ENCODE peak calls at places on chromosome 14, in four cellular contexts. C is HL-60, W is kidney, Z is fibroblast of lung. J is an unnamed sample.

GRCh38 chr14:103898204-103898603 is 30.1 kb upstream of the TDRD9 start:
- DNase-seq in C (no peak), W (no peak), Z (no peak), J (no peak)

GRCh38 chr14:87260460-87260859 is 732.5 kb downstream of the GALC start:
- DNase-seq in C (no peak), W (no peak), Z (no peak), J (no peak)

GRCh38 chr14:56390859-56391258 is 188.7 kb upstream of the TMEM260 start:
- DNase-seq in C (no peak), W (no peak), Z (no peak), J (no peak)

GRCh38 chr14:69092840-69093422 is 60.0 kb downstream of the DCAF5 start:
- DNase-seq in C (no peak), W (no peak), Z (no peak), J (no peak)

GRCh38 chr14:76181546-76181945 is 29.8 kb downstream of the GPATCH2L start:
- DNase-seq in C (no peak), W (no peak), Z (no peak), J (no peak)

GRCh38 chr14:42994001-42994736 is 1387.5 kb downstream of the LRFN5 start:
- DNase-seq in C (no peak), W (no peak), Z (peak), J (no peak)

GRCh38 chr14:58607131-58607531 is 30.6 kb upstream of the DACT1 start:
- DNase-seq in C (no peak), W (no peak), Z (no peak), J (no peak)

GRCh38 chr14:35197015-35197414 is 74.7 kb downstream of the PRORP start:
- DNase-seq in C (no peak), W (no peak), Z (peak), J (no peak)

GRCh38 chr14:34911209-34912150 is 36.3 kb upstream of the BAZ1A start:
- DNase-seq in C (no peak), W (no peak), Z (peak), J (no peak)

GRCh38 chr14:32560213-32560857 is 231.2 kb downstream of the AKAP6 start:
- DNase-seq in C (peak), W (no peak), Z (peak), J (no peak)

GRCh38 chr14:58078068-58078467 is 73.9 kb downstream of the ARMH4 start:
- DNase-seq in C (no peak), W (no peak), Z (peak), J (no peak)

GRCh38 chr14:89849931-89850330 is 104.6 kb downstream of the EFCAB11 start:
- DNase-seq in C (no peak), W (no peak), Z (peak), J (no peak)

GRCh38 chr14:103347091-103347815 is 13.2 kb downstream of the EIF5 start:
- DNase-seq in C (no peak), W (no peak), Z (no peak), J (no peak)

GRCh38 chr14:20803221-20803620 is 577 bp upstream of the RNASE1 start:
- DNase-seq in C (no peak), W (no peak), Z (no peak), J (no peak)

GRCh38 chr14:105168496-105168978 is at the start of gene JAG2:
- DNase-seq in C (no peak), W (no peak), Z (peak), J (peak)

GRCh38 chr14:28609228-28609828 is 157.3 kb upstream of the FOXG1 start:
- DNase-seq in C (peak), W (no peak), Z (peak), J (no peak)

GRCh38 chr14:31243860-31244259 is 36.3 kb upstream of the HECTD1 start:
- DNase-seq in C (no peak), W (no peak), Z (no peak), J (no peak)

GRCh38 chr14:49923881-49924280 is 31.0 kb downstream of the ARF6 start:
- DNase-seq in C (no peak), W (no peak), Z (no peak), J (no peak)

GRCh38 chr14:22071001-22071400 is 397.4 kb upstream of the OR4E1 start:
- DNase-seq in C (peak), W (no peak), Z (no peak), J (peak)

GRCh38 chr14:30641207-30641606 is 19.1 kb downstream of the SCFD1 start:
- DNase-seq in C (no peak), W (no peak), Z (no peak), J (no peak)

GRCh38 chr14:68767248-68767645 is 25.6 kb downstream of the ZFP36L1 start:
- DNase-seq in C (no peak), W (peak), Z (no peak), J (no peak)

GRCh38 chr14:33271216-33271615 is 332.5 kb downstream of the NPAS3 start:
- DNase-seq in C (no peak), W (no peak), Z (peak), J (no peak)

GRCh38 chr14:35144029-35144428 is 21.7 kb downstream of the PRORP start:
- DNase-seq in C (no peak), W (no peak), Z (no peak), J (no peak)

GRCh38 chr14:105482486-105483110 is 4.1 kb upstream of the CRIP1 start:
- DNase-seq in C (no peak), W (no peak), Z (no peak), J (no peak)

GRCh38 chr14:68961781-68962584 is 17.1 kb downstream of the ACTN1 start:
- DNase-seq in C (no peak), W (peak), Z (peak), J (no peak)

GRCh38 chr14:104094709-104095425 is 9.4 kb downstream of the ASPG start:
- DNase-seq in C (peak), W (peak), Z (peak), J (peak)

GRCh38 chr14:76644875-76645518 is 116.3 kb upstream of the VASH1 start:
- DNase-seq in C (peak), W (no peak), Z (peak), J (no peak)

GRCh38 chr14:105179191-105179590 is 1.9 kb downstream of the NUDT14 start:
- DNase-seq in C (no peak), W (no peak), Z (no peak), J (no peak)

GRCh38 chr14:98138666-98139065 is 1133.3 kb downstream of the BCL11B start:
- DNase-seq in C (peak), W (no peak), Z (peak), J (peak)

GRCh38 chr14:23630687-23631086 is 5.5 kb upstream of the DHRS2 start:
- DNase-seq in C (no peak), W (no peak), Z (no peak), J (no peak)

GRCh38 chr14:23632461-23633159 is 3.6 kb upstream of the DHRS2 start:
- DNase-seq in C (no peak), W (no peak), Z (no peak), J (no peak)

GRCh38 chr14:23631234-23631633 is 4.9 kb upstream of the DHRS2 start:
- DNase-seq in C (no peak), W (no peak), Z (no peak), J (no peak)

GRCh38 chr14:23633160-23633701 is 2.9 kb upstream of the DHRS2 start:
- DNase-seq in C (no peak), W (no peak), Z (no peak), J (no peak)

GRCh38 chr14:23631702-23632460 is 4.3 kb upstream of the DHRS2 start:
- DNase-seq in C (peak), W (peak), Z (peak), J (peak)
- TF ChIP-seq CTCF in C (peak), W (peak), Z (peak), J (peak)

DNA sequence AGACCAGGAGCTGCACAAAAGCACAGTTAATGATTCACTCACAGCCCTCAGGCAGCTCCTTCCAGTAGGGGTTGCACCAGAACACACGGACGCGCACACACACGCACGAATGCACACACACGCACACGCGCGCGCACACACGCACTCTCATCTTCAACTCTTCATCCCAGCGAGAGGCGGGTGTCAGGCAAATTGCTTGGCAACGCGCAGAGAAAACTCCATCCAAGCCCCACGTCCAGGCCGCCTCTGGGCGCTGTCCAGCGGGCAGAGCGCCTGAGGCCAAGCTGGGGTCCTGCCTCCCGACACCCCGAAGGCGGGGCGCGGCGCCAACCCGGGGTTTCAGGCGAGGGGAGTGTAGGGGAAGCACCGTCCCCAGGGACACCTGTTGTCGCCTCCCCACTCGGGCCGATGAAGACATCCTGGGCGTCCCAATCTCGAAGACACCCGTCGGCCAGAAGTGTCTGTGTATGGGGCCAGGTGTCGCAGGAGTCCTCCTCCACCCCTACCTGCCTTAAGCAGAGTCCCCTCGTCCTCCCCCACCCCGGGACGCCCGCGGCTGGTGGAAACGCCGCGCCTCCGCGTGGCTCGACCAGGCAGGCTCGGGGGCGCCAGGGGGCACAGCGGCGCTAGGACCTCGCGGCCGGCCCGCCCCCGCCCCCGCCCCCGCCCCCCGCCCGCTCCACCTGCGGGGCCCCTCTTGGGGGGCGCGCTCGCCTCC is 35.6 kb upstream of the STON2 start:
- DNase-seq in C (no peak), W (peak), Z (peak), J (no peak)
- TF ChIP-seq CTCF in C (no peak), W (no peak), Z (no peak), J (no peak)

GRCh38 chr14:92670967-92671366 is 77.5 kb downstream of the LGMN start:
- DNase-seq in C (no peak), W (no peak), Z (peak), J (no peak)

GRCh38 chr14:92668266-92668973 is 80.0 kb downstream of the LGMN start:
- DNase-seq in C (no peak), W (no peak), Z (no peak), J (no peak)

GRCh38 chr14:92666251-92666650 is 82.2 kb downstream of the LGMN start:
- DNase-seq in C (no peak), W (no peak), Z (no peak), J (no peak)

GRCh38 chr14:92673601-92674000 is 74.8 kb downstream of the LGMN start:
- DNase-seq in C (no peak), W (peak), Z (no peak), J (no peak)

GRCh38 chr14:92670177-92670576 is 78.2 kb downstream of the LGMN start:
- DNase-seq in C (no peak), W (no peak), Z (peak), J (no peak)
- TF ChIP-seq CTCF in C (no peak), W (no peak), Z (peak), J (no peak)

GRCh38 chr14:65961004-65961403 is 525.2 kb upstream of the CCDC196 start:
- DNase-seq in C (no peak), W (no peak), Z (peak), J (peak)

GRCh38 chr14:65957631-65958205 is 528.5 kb upstream of the CCDC196 start:
- DNase-seq in C (no peak), W (no peak), Z (no peak), J (no peak)

GRCh38 chr14:65954915-65955314 is 531.3 kb upstream of the CCDC196 start:
- DNase-seq in C (no peak), W (no peak), Z (no peak), J (no peak)

GRCh38 chr14:65959563-65960024 is 526.6 kb upstream of the CCDC196 start:
- DNase-seq in C (no peak), W (no peak), Z (no peak), J (no peak)

DNA sequence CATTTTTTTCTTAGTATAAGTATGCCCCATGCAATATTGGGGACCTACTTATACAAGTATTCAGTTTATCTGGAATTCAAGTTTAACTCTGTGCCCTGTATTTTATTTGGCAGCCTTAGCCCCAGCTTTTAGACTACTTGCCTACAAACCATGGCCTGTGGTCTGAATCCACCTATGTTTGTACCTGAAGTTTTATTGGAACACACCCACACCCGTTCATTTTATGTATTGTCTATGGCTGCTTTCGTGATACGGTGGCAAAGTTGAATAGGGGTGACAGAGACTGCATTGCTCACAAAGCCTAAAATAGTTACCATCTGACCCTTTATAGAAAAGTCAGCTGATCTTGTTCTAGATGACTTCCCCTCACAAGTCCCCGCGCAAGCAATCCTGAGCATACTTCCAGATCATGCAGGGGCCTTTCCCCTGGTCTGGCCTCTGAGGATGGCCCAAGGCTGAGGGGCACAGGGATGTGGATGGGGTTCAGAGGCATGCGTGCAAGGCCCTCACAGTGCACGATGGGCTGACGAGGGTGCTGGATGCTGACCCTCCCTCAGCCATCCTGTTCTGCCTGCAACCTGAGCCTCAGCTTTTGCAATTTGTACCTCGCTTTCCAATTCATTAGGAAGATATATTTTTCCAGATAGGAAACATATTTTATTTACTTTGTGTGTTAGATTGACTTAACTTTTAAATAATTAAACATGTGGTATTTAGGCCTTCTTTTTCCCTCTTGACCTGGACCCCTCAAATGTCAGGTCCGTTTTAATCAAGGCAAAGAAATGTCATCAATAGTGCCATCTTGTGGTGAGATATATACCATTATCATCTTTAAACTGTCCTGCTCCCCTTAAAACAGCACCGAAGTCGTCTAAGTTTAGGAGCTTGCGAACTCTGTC is 527.3 kb upstream of the CCDC196 start:
- DNase-seq in C (no peak), W (peak), Z (peak), J (no peak)
- TF ChIP-seq CTCF in C (no peak), W (peak), Z (no peak), J (peak)

GRCh38 chr14:61321385-61322010 is at the start of gene PRKCH:
- DNase-seq in C (peak), W (peak), Z (peak), J (peak)
- TF ChIP-seq CTCF in C (no peak), W (no peak), Z (no peak), J (peak)

GRCh38 chr14:91647817-91648216 is 84.1 kb downstream of the CATSPERB start:
- DNase-seq in C (no peak), W (no peak), Z (no peak), J (no peak)

GRCh38 chr14:91654836-91655235 is 77.0 kb downstream of the CATSPERB start:
- DNase-seq in C (no peak), W (no peak), Z (no peak), J (no peak)

GRCh38 chr14:91649930-91650329 is 82.0 kb downstream of the CATSPERB start:
- DNase-seq in C (peak), W (no peak), Z (peak), J (no peak)
- TF ChIP-seq CTCF in C (peak), W (peak), Z (peak), J (peak)

DNA sequence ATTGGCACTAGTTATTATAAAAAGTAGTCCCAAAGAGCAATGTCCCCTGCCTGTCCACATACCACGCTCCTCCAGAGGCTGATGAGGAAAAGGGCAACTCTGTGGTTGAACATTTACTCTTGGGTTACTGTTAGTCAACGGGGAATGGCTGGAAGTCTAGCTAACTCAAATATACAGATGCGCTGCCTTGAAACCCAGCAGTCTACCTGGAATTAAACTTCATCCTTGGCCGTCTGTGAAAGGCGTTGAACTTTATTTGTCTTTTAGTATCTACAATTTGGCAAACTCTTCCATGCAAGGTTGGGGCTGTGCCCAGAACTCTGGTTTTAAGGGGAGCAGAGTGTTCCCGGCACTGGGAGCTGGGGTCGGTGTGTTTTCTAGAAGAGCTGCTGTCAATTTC is 3.9 kb upstream of the MEG3 start:
- DNase-seq in C (no peak), W (peak), Z (no peak), J (no peak)
- TF ChIP-seq CTCF in C (no peak), W (no peak), Z (no peak), J (no peak)

GRCh38 chr14:59632381-59632780 is 55.8 kb upstream of the CCDC175 start:
- DNase-seq in C (no peak), W (no peak), Z (peak), J (no peak)
- TF ChIP-seq CTCF in C (peak), W (peak), Z (peak), J (no peak)

DNA sequence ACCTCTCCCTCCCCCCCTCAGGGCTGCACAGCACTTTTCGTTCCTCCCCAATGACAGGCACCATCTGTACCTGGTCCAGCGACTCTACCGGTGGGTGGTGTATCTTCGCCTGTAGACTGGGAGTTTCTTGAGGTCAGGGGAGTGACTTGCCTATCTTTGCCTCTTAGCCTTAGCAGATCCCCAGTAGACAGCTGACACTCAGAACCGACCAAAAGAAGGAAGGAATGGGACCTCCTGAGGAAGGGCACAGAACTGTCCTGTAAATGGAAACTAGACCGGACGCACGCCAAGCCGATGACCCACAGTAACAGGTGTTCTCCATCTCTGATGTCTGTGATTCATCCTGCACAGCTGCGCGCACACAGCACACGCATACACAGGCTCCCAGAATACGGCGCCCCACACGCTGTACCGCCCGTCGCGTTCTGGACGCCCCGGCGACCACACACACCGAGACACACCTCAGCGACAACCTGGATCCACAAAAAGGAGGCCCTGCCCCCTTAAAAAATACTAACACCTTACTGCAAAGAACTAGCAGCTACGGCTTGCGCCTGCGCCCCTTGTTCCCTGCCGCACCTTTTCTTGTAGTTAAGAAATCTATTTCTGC is 673 bp upstream of the TTC9 start:
- DNase-seq in C (peak), W (peak), Z (peak), J (peak)
- TF ChIP-seq CTCF in C (no peak), W (no peak), Z (no peak), J (no peak)